ENCODE peak calls at places on chromosomes 3 and 15, in four cellular contexts. Z is H1, V is heart left ventricle, J is breast epithelium. O is an unnamed sample.

GRCh38 chr3:64329037-64329436 is 103.8 kb upstream of the PRICKLE2 start:
- DNase-seq in J (no peak), Z (no peak), V (no peak), O (no peak)

GRCh38 chr3:13783556-13783955 is 96.3 kb downstream of the WNT7A start:
- DNase-seq in Z (no peak), V (no peak), J (peak), O (no peak)

GRCh38 chr15:101698314-101698713 is 26.0 kb downstream of the TARS3 start:
- DNase-seq in J (no peak), V (no peak), Z (no peak), O (no peak)

GRCh38 chr3:25635038-25635437 is 29.7 kb downstream of the TOP2B start:
- DNase-seq in V (no peak), Z (no peak), J (no peak), O (no peak)

GRCh38 chr15:73212424-73212823 is 156.3 kb downstream of the HCN4 start:
- DNase-seq in V (no peak), Z (no peak), J (no peak), O (no peak)

GRCh38 chr3:140252812-140253656 is 318.0 kb downstream of the CLSTN2 start:
- DNase-seq in J (no peak), Z (no peak), V (no peak), O (no peak)

GRCh38 chr3:120203016-120203415 is 82.0 kb downstream of the GPR156 start:
- DNase-seq in J (no peak), V (peak), Z (no peak), O (no peak)

GRCh38 chr3:69462826-69463100 is 76.9 kb upstream of the FRMD4B start:
- DNase-seq in J (no peak), V (no peak), Z (no peak), O (no peak)

GRCh38 chr15:56587686-56588085 is 122.7 kb upstream of the MNS1 start:
- DNase-seq in V (no peak), J (no peak), Z (no peak), O (no peak)

GRCh38 chr15:30990451-30991300 is 752 bp downstream of the MTMR10 start:
- DNase-seq in Z (no peak), V (no peak), J (peak), O (no peak)

GRCh38 chr3:55329849-55330248 is 157.3 kb downstream of the WNT5A start:
- DNase-seq in J (no peak), Z (no peak), V (no peak), O (no peak)

GRCh38 chr3:58013973-58014649 is 5.9 kb downstream of the FLNB start:
- DNase-seq in J (no peak), Z (no peak), V (peak), O (no peak)

GRCh38 chr15:76987896-76988860 is 6.7 kb upstream of the PSTPIP1 start:
- DNase-seq in J (no peak), V (peak), Z (no peak), O (peak)

GRCh38 chr3:33779751-33780150 is 18.7 kb upstream of the PDCD6IP start:
- DNase-seq in V (no peak), Z (no peak), J (no peak), O (no peak)

GRCh38 chr15:96629501-96629900 is 299.0 kb downstream of the NR2F2 start:
- DNase-seq in J (no peak), V (peak), Z (no peak), O (no peak)

GRCh38 chr15:19943515-19943914 is 598.1 kb downstream of the GOLGA6L6 start:
- DNase-seq in Z (no peak), V (no peak), J (no peak), O (no peak)

GRCh38 chr15:90463381-90463780 is 66.3 kb upstream of the CRTC3 start:
- DNase-seq in Z (no peak), J (no peak), V (no peak), O (no peak)

GRCh38 chr3:52286777-52287110 is 884 bp upstream of the GLYCTK start:
- DNase-seq in Z (no peak), V (no peak), J (peak), O (no peak)

GRCh38 chr3:156978471-156978961 is 152.4 kb downstream of the LEKR1 start:
- DNase-seq in V (no peak), Z (no peak), J (no peak), O (no peak)

GRCh38 chr3:140424211-140424610 is 253.7 kb upstream of the TRIM42 start:
- DNase-seq in J (no peak), V (no peak), Z (no peak), O (no peak)

GRCh38 chr3:192915306-192915705 is 2.4 kb downstream of the MB21D2 start:
- DNase-seq in V (no peak), Z (no peak), J (no peak), O (no peak)

GRCh38 chr15:77035584-77035983 is 35.3 kb downstream of the TSPAN3 start:
- DNase-seq in J (no peak), Z (no peak), V (no peak), O (no peak)

GRCh38 chr3:12405432-12406272 is 78.6 kb upstream of the TSEN2 start:
- DNase-seq in J (peak), V (peak), Z (no peak), O (no peak)

GRCh38 chr3:12415014-12415653 is 69.1 kb upstream of the TSEN2 start:
- DNase-seq in V (no peak), Z (no peak), J (no peak), O (no peak)

GRCh38 chr3:12408984-12409383 is 75.3 kb upstream of the TSEN2 start:
- DNase-seq in J (no peak), V (no peak), Z (no peak), O (no peak)

GRCh38 chr3:12413721-12414255 is 70.5 kb upstream of the TSEN2 start:
- DNase-seq in J (no peak), V (no peak), Z (no peak), O (no peak)

DNA sequence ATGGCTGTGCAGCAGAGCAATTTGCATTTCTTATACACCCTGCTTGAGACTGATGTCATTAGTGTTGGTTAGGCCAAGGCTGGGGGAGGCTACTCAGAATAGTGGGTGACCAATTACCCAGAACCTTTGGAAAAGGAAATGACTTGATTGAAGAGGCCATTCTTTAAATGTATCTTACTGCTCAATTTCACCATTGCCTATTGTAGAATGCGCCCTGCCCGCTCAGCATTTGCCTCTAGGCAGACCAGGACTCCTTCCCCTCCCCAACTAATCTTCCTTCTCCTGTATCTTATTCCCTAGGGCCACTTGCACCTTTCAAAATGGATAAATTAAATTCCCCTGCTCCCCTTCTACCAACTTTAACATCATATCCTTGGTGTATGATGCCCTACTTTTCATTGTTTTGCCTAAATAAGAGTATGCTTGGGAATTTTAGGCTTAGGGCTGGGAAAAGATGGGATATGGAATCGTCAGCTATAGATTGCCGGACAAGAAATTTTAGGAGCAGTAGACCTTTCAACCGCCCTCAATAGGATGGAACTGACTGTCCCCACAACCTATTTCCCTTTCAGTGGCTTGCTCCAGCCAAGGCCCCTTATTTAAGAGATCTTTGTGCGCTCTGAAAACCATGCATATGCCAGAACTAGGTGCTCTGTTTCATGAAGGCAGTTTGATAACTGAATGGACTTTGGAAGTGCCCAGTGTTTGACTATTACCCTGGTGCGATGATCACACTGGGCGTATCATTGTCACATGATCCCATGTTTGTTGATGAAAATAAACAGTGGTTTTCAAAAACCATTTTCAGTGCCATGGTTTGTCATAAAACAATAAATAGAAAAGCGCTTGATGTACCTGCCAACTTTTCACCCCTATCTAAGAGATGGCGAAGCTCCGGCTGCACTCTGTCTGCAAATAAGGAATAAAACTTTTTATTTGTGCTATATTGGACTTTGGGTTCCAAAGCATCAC is 74.4 kb upstream of the TSEN2 start:
- DNase-seq in V (no peak), J (no peak), Z (no peak), O (no peak)
- TF ChIP-seq POLR2A in V (no peak), J (no peak), Z (no peak), O (no peak)

GRCh38 chr3:158663832-158664231 is 8.6 kb downstream of the LXN start:
- DNase-seq in Z (no peak), V (no peak), J (no peak), O (no peak)

GRCh38 chr3:158672293-158673176 is at the start of gene LXN:
- DNase-seq in V (peak), Z (peak), J (peak), O (peak)

GRCh38 chr3:158668506-158668905 is 3.9 kb downstream of the LXN start:
- DNase-seq in J (no peak), V (no peak), Z (no peak), O (no peak)
- TF ChIP-seq POLR2A in J (no peak), V (no peak), Z (no peak), O (no peak)

GRCh38 chr3:129501630-129502029 is 26.8 kb upstream of the RHO start:
- DNase-seq in Z (no peak), J (no peak), V (no peak), O (no peak)

GRCh38 chr3:129503387-129504010 is 24.9 kb upstream of the RHO start:
- DNase-seq in J (no peak), Z (no peak), V (no peak), O (no peak)

GRCh38 chr3:129500334-129500658 is 28.1 kb upstream of the RHO start:
- DNase-seq in J (no peak), Z (no peak), V (no peak), O (no peak)

GRCh38 chr3:129504471-129505100 is 23.9 kb upstream of the RHO start:
- DNase-seq in Z (no peak), J (no peak), V (no peak), O (no peak)

DNA sequence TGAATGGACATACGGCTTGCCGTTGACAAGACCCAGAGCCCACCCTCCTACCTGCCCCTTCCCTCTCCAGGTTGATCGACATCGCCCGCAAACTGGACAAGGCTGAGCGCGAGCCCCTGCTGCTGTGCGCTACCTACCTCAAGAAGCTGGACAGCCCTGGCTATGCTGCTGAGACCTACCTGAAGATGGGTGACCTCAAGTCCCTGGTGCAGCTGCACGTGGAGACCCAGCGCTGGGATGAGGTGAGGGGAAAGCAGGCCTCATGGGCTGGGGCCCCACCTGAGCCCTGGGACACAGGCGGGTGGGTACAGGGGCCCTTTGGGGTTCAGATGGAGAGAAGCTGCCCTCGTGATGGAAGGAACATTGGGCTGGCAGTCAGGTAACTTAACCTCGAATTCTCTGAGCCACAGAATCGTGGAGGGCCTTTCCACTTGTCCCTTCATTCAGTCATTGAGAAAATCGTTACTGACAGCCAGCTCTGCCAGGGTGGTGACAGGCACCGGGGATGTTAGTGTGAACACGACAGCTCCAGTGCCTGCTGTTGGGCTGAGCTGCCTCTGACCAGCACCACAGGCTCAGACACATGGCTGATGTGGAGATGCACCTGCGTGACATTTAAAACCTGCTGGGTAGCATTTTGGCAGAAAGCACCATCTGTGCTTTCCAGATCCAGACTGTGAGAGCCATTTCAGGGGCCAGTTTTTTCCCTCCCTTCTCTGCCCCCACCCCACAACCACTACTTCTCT is 25.6 kb upstream of the RHO start:
- DNase-seq in Z (no peak), V (peak), J (no peak), O (no peak)
- TF ChIP-seq POLR2A in Z (no peak), V (no peak), J (no peak), O (no peak)

GRCh38 chr3:16509721-16510619 is 3.5 kb downstream of the RFTN1 start:
- DNase-seq in J (no peak), Z (no peak), V (no peak), O (no peak)
- TF ChIP-seq POLR2A in J (no peak), Z (no peak), V (no peak), O (peak)

GRCh38 chr15:62393196-62393595 is 228.1 kb upstream of the C2CD4B start:
- DNase-seq in V (no peak), J (no peak), Z (no peak), O (no peak)

GRCh38 chr15:62392411-62392810 is 227.3 kb upstream of the C2CD4B start:
- DNase-seq in J (no peak), V (peak), Z (no peak), O (no peak)

GRCh38 chr15:62391565-62392262 is 226.6 kb upstream of the C2CD4B start:
- DNase-seq in V (peak), Z (peak), J (peak), O (peak)

GRCh38 chr15:62390793-62391543 is 225.9 kb upstream of the C2CD4B start:
- DNase-seq in Z (peak), V (peak), J (no peak), O (peak)

GRCh38 chr15:62389887-62390792 is 225.1 kb upstream of the C2CD4B start:
- DNase-seq in V (peak), Z (peak), J (peak), O (peak)
- TF ChIP-seq POLR2A in V (peak), Z (peak), J (no peak), O (peak)

DNA sequence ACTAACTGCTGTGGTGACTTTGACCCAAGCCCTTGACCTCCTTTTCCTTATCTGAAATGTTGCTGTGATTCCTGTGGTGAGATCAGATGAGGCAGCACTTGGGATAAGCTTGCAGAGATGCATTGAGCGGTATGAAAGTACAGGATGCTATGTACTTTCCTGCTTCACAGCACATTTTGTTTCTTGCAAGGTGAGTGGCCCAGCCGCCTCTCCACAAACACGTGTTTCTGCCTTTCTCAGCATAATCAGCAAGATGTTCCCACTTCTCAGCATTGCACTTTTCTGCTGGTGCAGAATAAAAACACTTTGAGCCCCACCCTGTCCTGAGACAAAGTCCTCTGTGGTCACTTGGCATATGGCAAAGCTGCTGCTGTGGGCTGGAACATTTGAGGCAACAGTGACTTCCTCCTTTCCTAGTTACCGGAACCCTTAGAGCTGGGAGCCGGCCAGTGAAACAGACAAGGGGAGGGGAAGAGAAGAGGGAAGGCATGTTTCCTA is 4.9 kb downstream of the NUDT16 start:
- DNase-seq in Z (no peak), V (peak), J (no peak), O (no peak)
- TF ChIP-seq POLR2A in Z (no peak), V (no peak), J (no peak), O (no peak)

O was measured in GM12892.